ENCODE peak calls at places on chromosome 19, in six cellular contexts. One of them, this sample, is unnamed.

GRCh38 chr19:42872608-42873007 is 6.9 kb downstream of the PSG1 start:
- DNase-seq in activated CD4-positive, CD25-positive, alpha-beta regulatory T cell treated with anti-CD3 and anti-CD28 coated beads, Interleukin-2, amount 50 U/mL, for 16 hours: no peak
- DNase-seq in fibroblast of mammary gland: peak
- DNase-seq in NCI-H446 treated with DMSO at 0.1 percent for 48 hours: no peak
- DNase-seq in astrocyte of the spinal cord: no peak
- DNase-seq in NCI-H524 treated with DMSO at 0.1 percent for 48 hours: no peak
- DNase-seq in this sample: no peak

GRCh38 chr19:50248826-50249225 is 45.4 kb downstream of the MYH14 start:
- DNase-seq in activated CD4-positive, CD25-positive, alpha-beta regulatory T cell treated with anti-CD3 and anti-CD28 coated beads, Interleukin-2, amount 50 U/mL, for 16 hours: no peak
- DNase-seq in fibroblast of mammary gland: no peak
- DNase-seq in NCI-H446 treated with DMSO at 0.1 percent for 48 hours: no peak
- DNase-seq in astrocyte of the spinal cord: no peak
- DNase-seq in NCI-H524 treated with DMSO at 0.1 percent for 48 hours: no peak
- DNase-seq in this sample: no peak

GRCh38 chr19:40633207-40633606 is 32.0 kb downstream of the LTBP4 start:
- DNase-seq in activated CD4-positive, CD25-positive, alpha-beta regulatory T cell treated with anti-CD3 and anti-CD28 coated beads, Interleukin-2, amount 50 U/mL, for 16 hours: no peak
- DNase-seq in fibroblast of mammary gland: peak
- DNase-seq in NCI-H446 treated with DMSO at 0.1 percent for 48 hours: no peak
- DNase-seq in astrocyte of the spinal cord: peak
- DNase-seq in NCI-H524 treated with DMSO at 0.1 percent for 48 hours: no peak
- DNase-seq in this sample: no peak

GRCh38 chr19:38015216-38015615 is 108.2 kb downstream of the SIPA1L3 start:
- DNase-seq in activated CD4-positive, CD25-positive, alpha-beta regulatory T cell treated with anti-CD3 and anti-CD28 coated beads, Interleukin-2, amount 50 U/mL, for 16 hours: no peak
- DNase-seq in fibroblast of mammary gland: no peak
- DNase-seq in NCI-H446 treated with DMSO at 0.1 percent for 48 hours: no peak
- DNase-seq in astrocyte of the spinal cord: no peak
- DNase-seq in NCI-H524 treated with DMSO at 0.1 percent for 48 hours: no peak
- DNase-seq in this sample: no peak

GRCh38 chr19:15124572-15125231 is 17.5 kb downstream of the SYDE1 start:
- DNase-seq in activated CD4-positive, CD25-positive, alpha-beta regulatory T cell treated with anti-CD3 and anti-CD28 coated beads, Interleukin-2, amount 50 U/mL, for 16 hours: no peak
- DNase-seq in fibroblast of mammary gland: no peak
- DNase-seq in NCI-H446 treated with DMSO at 0.1 percent for 48 hours: no peak
- DNase-seq in astrocyte of the spinal cord: no peak
- DNase-seq in NCI-H524 treated with DMSO at 0.1 percent for 48 hours: no peak
- DNase-seq in this sample: no peak

GRCh38 chr19:913080-913748 is at the start of gene R3HDM4:
- DNase-seq in activated CD4-positive, CD25-positive, alpha-beta regulatory T cell treated with anti-CD3 and anti-CD28 coated beads, Interleukin-2, amount 50 U/mL, for 16 hours: peak
- DNase-seq in fibroblast of mammary gland: peak
- DNase-seq in NCI-H446 treated with DMSO at 0.1 percent for 48 hours: no peak
- DNase-seq in astrocyte of the spinal cord: no peak
- DNase-seq in NCI-H524 treated with DMSO at 0.1 percent for 48 hours: no peak
- DNase-seq in this sample: peak

GRCh38 chr19:1282588-1283206 is 3.0 kb upstream of the EFNA2 start:
- DNase-seq in activated CD4-positive, CD25-positive, alpha-beta regulatory T cell treated with anti-CD3 and anti-CD28 coated beads, Interleukin-2, amount 50 U/mL, for 16 hours: no peak
- DNase-seq in fibroblast of mammary gland: no peak
- DNase-seq in NCI-H446 treated with DMSO at 0.1 percent for 48 hours: no peak
- DNase-seq in astrocyte of the spinal cord: no peak
- DNase-seq in NCI-H524 treated with DMSO at 0.1 percent for 48 hours: no peak
- DNase-seq in this sample: no peak

GRCh38 chr19:5293607-5294089 is 47.0 kb downstream of the PTPRS start:
- DNase-seq in activated CD4-positive, CD25-positive, alpha-beta regulatory T cell treated with anti-CD3 and anti-CD28 coated beads, Interleukin-2, amount 50 U/mL, for 16 hours: no peak
- DNase-seq in fibroblast of mammary gland: peak
- DNase-seq in NCI-H446 treated with DMSO at 0.1 percent for 48 hours: no peak
- DNase-seq in astrocyte of the spinal cord: peak
- DNase-seq in NCI-H524 treated with DMSO at 0.1 percent for 48 hours: peak
- DNase-seq in this sample: peak

GRCh38 chr19:17359905-17360800 is 17.0 kb downstream of the PLVAP start:
- DNase-seq in activated CD4-positive, CD25-positive, alpha-beta regulatory T cell treated with anti-CD3 and anti-CD28 coated beads, Interleukin-2, amount 50 U/mL, for 16 hours: no peak
- DNase-seq in fibroblast of mammary gland: no peak
- DNase-seq in NCI-H446 treated with DMSO at 0.1 percent for 48 hours: no peak
- DNase-seq in astrocyte of the spinal cord: no peak
- DNase-seq in NCI-H524 treated with DMSO at 0.1 percent for 48 hours: no peak
- DNase-seq in this sample: no peak

GRCh38 chr19:13681509-13681908 is 82.8 kb upstream of the MRI1 start:
- DNase-seq in activated CD4-positive, CD25-positive, alpha-beta regulatory T cell treated with anti-CD3 and anti-CD28 coated beads, Interleukin-2, amount 50 U/mL, for 16 hours: no peak
- DNase-seq in fibroblast of mammary gland: peak
- DNase-seq in NCI-H446 treated with DMSO at 0.1 percent for 48 hours: no peak
- DNase-seq in astrocyte of the spinal cord: no peak
- DNase-seq in NCI-H524 treated with DMSO at 0.1 percent for 48 hours: no peak
- DNase-seq in this sample: no peak

GRCh38 chr19:48629599-48630288 is 7.4 kb downstream of the DBP start:
- DNase-seq in activated CD4-positive, CD25-positive, alpha-beta regulatory T cell treated with anti-CD3 and anti-CD28 coated beads, Interleukin-2, amount 50 U/mL, for 16 hours: no peak
- DNase-seq in fibroblast of mammary gland: no peak
- DNase-seq in NCI-H446 treated with DMSO at 0.1 percent for 48 hours: no peak
- DNase-seq in astrocyte of the spinal cord: no peak
- DNase-seq in NCI-H524 treated with DMSO at 0.1 percent for 48 hours: no peak
- DNase-seq in this sample: no peak